ENCODE peak calls at places on chromosome 13, in four cellular contexts. X is fibroblast of lung, O is GM12865, G is IMR-90. H is an unnamed sample.

GRCh38 chr13:106637519-106637918 is 69.6 kb upstream of the ARGLU1 start:
- DNase-seq in O (no peak), G (no peak), X (no peak), H (no peak)

GRCh38 chr13:30376426-30377311 is 45.6 kb upstream of the UBE2L5 start:
- DNase-seq in G (no peak), O (peak; percentile 86), X (no peak), H (no peak)

GRCh38 chr13:102978168-102978567 is 88.0 kb downstream of the SLC10A2 start:
- DNase-seq in O (peak; percentile 38), X (peak; percentile 6), G (no peak), H (peak; percentile 73)

GRCh38 chr13:98508280-98509074 is 68.4 kb downstream of the STK24 start:
- DNase-seq in G (peak; percentile 79), O (peak; percentile 43), X (peak; percentile 87), H (peak; percentile 84)

GRCh38 chr13:26476744-26477129 is 80.7 kb upstream of the WASF3 start:
- DNase-seq in X (no peak), G (no peak), O (no peak), H (no peak)

GRCh38 chr13:30551194-30551593 is 66.5 kb upstream of the USPL1 start:
- DNase-seq in X (peak; percentile 47), G (peak; percentile 43), O (peak; percentile 65), H (peak; percentile 39)

GRCh38 chr13:107025991-107026390 is 458.1 kb upstream of the ARGLU1 start:
- DNase-seq in X (peak; percentile 77), O (no peak), G (peak; percentile 71), H (no peak)

GRCh38 chr13:27830010-27830409 is 37.7 kb downstream of the GSX1 start:
- DNase-seq in O (peak; percentile 59), X (peak; percentile 20), G (no peak), H (peak; percentile 49)

GRCh38 chr13:96214804-96215445 is 125.0 kb downstream of the HS6ST3 start:
- DNase-seq in O (no peak), G (no peak), X (no peak), H (no peak)

DNA sequence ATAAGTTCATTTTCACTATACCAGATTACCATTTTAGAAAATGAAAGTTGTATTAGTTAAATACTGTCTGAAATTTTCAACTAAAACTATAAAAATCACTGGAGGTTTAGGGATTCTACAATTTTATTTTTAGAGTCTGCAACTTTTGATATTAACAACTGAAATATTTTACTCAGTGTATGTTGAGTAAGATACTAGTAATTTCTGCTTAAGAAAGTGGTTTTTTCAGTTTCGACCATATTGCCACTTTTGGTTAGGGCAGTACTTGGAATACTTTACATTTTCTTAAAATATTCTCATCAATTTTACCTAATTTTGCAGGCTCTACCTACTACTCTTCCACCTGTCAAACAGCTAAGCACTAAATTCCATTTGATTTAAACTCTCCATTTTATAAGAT is 59.6 kb downstream of the KCNRG start:
- DNase-seq in O (peak; percentile 67), G (no peak), X (peak; percentile 23), H (no peak)
- H3K4me3 ChIP-seq in O (peak overlapping the region; percentile 15), G (no peak overlapping the region), X (no peak overlapping the region), H (no peak overlapping the region)

GRCh38 chr13:100694722-100695644 is 20.4 kb upstream of the TMTC4 start:
- DNase-seq in X (peak; percentile 46), O (no peak), G (peak; percentile 38), H (peak; percentile 25)
- TF ChIP-seq CTCF in X (peak; percentile 38), O (peak; percentile 34), G (peak; percentile 47), H (peak; percentile 43)

DNA sequence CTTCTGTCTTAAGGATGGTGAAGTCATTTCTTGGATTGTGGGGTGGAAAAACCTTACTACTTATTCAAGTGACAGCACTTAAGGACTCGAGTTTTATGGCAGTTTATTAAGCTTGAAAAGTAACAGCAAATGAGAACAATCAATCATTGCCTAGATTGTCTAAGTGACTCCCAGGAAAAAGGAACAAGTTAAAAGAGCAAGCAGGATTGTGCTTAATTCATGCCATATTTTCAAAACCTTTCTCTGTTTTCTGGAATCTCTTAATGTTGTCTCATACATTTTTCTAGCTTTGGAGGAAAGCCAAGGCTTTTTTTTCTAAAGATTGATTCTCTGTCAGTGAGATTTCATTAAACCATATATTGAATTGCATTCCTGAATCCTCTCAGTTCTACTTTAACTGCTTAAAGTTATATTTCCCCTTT is 236.2 kb upstream of the HTR2A start:
- DNase-seq in O (no peak), X (no peak), G (no peak), H (no peak)
- H3K4me3 ChIP-seq in O (no peak overlapping the region), X (no peak overlapping the region), G (no peak overlapping the region), H (no peak overlapping the region)

GRCh38 chr13:24625870-24626419 is 54.3 kb upstream of the ATP12A start:
- DNase-seq in G (no peak), X (no peak), O (peak; percentile 58), H (no peak)

GRCh38 chr13:24625324-24625723 is 54.9 kb upstream of the ATP12A start:
- DNase-seq in X (no peak), O (peak; percentile 59), G (no peak), H (no peak)

GRCh38 chr13:24626449-24626848 is 53.8 kb upstream of the ATP12A start:
- DNase-seq in G (no peak), O (no peak), X (no peak), H (no peak)

GRCh38 chr13:24627864-24628418 is 52.3 kb upstream of the ATP12A start:
- DNase-seq in O (no peak), X (no peak), G (no peak), H (no peak)

GRCh38 chr13:24627090-24627714 is 53.0 kb upstream of the ATP12A start:
- DNase-seq in O (no peak), G (no peak), X (no peak), H (no peak)
- TF ChIP-seq CTCF in O (no peak), G (peak; percentile 33), X (peak; percentile 32), H (peak; percentile 82)

DNA sequence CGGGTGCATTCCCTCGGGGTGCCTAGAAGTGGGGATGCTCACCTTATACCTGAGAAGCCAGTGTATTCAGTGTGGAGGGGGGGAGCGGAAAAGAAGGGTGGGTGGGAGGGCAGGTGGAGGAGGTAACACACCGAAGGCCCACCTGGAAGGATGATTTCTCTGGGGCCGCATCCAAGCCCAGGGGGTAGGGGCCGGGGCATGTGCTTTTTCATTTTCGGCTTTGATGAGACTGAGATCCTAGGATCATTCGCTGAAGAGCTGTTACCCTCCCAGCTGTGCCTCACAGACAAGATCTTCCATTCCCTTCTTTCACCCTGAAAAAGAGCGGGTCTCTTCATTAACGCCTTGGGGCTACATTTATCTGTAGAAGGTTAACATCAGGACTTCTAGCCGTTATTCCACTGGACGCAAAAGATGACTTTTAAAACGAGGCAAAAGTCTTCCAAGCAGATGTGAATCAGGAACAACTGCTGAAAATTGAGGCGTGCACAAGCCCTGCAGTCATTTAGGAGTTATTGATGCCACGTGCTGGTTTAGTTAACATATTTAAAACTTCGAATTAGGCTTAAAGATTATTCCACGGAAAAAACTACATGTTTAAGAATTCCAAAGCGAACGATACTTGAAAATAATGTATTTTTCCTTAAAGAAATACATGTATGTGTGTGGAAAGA is 1.1 kb downstream of the LMO7 start:
- DNase-seq in X (peak; percentile 45), O (no peak), G (no peak), H (peak; percentile 66)
- H3K4me3 ChIP-seq in X (peak overlapping the region; percentile 99), O (peak overlapping the region; percentile 79), G (peak overlapping the region; percentile 80), H (peak overlapping the region; percentile 94)

DNA sequence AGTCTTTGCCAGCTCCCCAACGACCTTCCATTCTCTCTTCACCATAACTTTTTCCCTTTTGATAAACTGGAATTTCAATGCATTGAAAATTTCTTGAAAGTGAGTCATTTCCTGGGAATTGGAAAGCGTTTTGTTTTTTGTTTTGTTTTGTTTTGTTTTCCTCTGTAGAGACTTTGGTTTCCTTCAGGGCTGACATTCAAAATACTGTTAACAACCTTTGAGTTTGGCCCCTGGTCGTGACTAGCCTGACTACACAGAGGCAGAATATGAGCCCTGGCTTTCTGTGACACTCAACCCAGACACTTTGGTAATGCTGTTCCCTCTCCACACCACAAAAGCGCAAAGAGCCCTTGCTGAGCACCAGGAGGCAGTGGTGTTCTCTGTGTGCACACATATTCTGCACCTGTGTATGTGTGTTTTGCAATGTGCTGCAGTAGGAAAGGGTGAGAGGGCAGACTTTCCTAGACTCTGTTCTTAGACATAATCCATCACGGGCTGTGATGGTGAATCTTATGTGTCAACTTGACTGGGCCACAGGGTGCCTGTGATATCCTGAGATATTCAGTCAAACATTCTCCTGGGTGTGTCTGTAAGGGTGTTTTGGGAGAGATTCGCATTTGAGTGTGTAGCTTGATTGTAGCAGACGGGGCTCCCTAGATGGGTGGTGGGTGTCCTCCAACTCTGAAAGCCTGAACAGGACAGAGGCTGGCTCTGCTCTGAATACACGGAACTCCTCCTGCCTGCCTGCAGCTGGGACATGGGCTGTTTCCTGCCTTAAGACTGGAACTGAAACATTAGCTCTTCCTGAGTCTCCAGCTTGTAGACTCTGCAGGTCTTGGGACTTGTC is 29.5 kb upstream of the ANKRD10 start:
- DNase-seq in G (peak; percentile 69), X (peak; percentile 80), O (peak; percentile 74), H (peak; percentile 73)
- TF ChIP-seq CTCF in G (peak; percentile 71), X (peak; percentile 74), O (peak; percentile 57), H (peak; percentile 83)

GRCh38 chr13:24130134-24130792 is 30.3 kb upstream of the SPATA13 start:
- DNase-seq in X (no peak), G (peak; percentile 13), O (peak; percentile 10), H (no peak)
- H3K4me3 ChIP-seq in X (no peak overlapping the region), G (no peak overlapping the region), O (no peak overlapping the region), H (no peak overlapping the region)

GRCh38 chr13:37679043-37679442 is 80.5 kb upstream of the POSTN start:
- DNase-seq in X (no peak), G (no peak), O (no peak), H (no peak)
- TF ChIP-seq CTCF in X (peak; percentile 12), G (peak; percentile 10), O (no peak), H (no peak)

DNA sequence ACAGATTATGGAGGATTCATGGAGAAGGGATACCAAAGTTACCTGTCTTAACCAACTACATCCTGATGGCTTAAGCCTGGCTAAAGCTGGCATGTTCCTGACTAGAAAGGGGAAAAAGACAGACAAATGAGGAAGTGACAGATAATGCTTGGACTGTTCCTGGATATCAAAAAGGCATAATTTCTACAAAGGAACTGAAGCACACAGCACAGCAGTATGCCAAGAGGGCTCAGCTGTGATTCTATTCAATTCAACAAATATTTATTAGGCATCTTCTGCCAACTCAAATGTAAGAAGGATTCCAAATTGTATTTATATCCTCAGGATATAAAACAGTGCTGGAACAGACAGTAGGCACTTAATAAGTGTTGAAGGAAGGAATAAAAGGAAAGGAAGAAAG is 59.5 kb downstream of the KLF12 start:
- DNase-seq in O (no peak), X (no peak), G (peak; percentile 46), H (peak; percentile 43)
- H3K4me3 ChIP-seq in O (no peak overlapping the region), X (no peak overlapping the region), G (no peak overlapping the region), H (no peak overlapping the region)